ENCODE peak calls at places on chromosome 12, in nine cellular contexts. L is HL-60, X is stomach, E is endothelial cell of umbilical vein, V is fibroblast of mammary gland, F is left ventricle myocardium inferior, J is A549, N is breast epithelium, K is vagina. Q is an unnamed sample.

GRCh38 chr12:102869571-102869970 is 47.5 kb downstream of the PAH start:
- DNase-seq in L (no peak), X (no peak), E (no peak), V (no peak), F (no peak), J (no peak), N (no peak), K (no peak), Q (no peak)

GRCh38 chr12:47458273-47458672 is 247.6 kb downstream of the RPAP3 start:
- DNase-seq in L (no peak), X (no peak), E (no peak), V (no peak), F (no peak), J (peak; percentile 39), N (no peak), K (no peak), Q (no peak)

GRCh38 chr12:127381043-127381668 is 885.8 kb upstream of the TMEM132C start:
- DNase-seq in L (no peak), X (peak; percentile 60), E (no peak), V (peak; percentile 23), F (peak; percentile 16), J (peak; percentile 32), N (no peak), K (no peak), Q (no peak)

GRCh38 chr12:49953146-49953545 is 2.6 kb downstream of the AQP2 start:
- DNase-seq in L (no peak), X (no peak), E (no peak), V (no peak), F (no peak), J (no peak), N (no peak), K (no peak), Q (no peak)

GRCh38 chr12:724194-724855 is 28.1 kb upstream of the WNK1 start:
- DNase-seq in L (peak; percentile 18), X (no peak), E (no peak), V (no peak), F (no peak), J (peak; percentile 25), N (no peak), K (no peak), Q (no peak)

GRCh38 chr12:53791735-53792326 is 40.1 kb upstream of the CISTR start:
- DNase-seq in L (no peak), X (peak; percentile 26), E (no peak), V (peak; percentile 28), F (no peak), J (peak; percentile 42), N (no peak), K (no peak), Q (no peak)

GRCh38 chr12:102484017-102484731 is 3.8 kb upstream of the IGF1 start:
- DNase-seq in L (peak; percentile 70), X (peak; percentile 52), E (peak; percentile 65), V (peak; percentile 66), F (peak; percentile 38), J (peak; percentile 61), N (peak; percentile 38), K (no peak), Q (peak; percentile 38)

GRCh38 chr12:95591731-95592130 is 40.5 kb upstream of the USP44 start:
- DNase-seq in L (no peak), X (no peak), E (no peak), V (no peak), F (no peak), J (no peak), N (no peak), K (no peak), Q (no peak)

GRCh38 chr12:49821375-49822287 is 6.6 kb downstream of the NCKAP5L start:
- DNase-seq in L (no peak), X (no peak), E (no peak), V (no peak), F (no peak), J (no peak), N (no peak), K (no peak), Q (no peak)

GRCh38 chr12:52078276-52078675 is 1.2 kb upstream of the SMIM41 start:
- DNase-seq in L (no peak), X (no peak), E (no peak), V (no peak), F (no peak), J (no peak), N (no peak), K (no peak), Q (no peak)

GRCh38 chr12:30939234-30939633 is 12.7 kb downstream of the TSPAN11 start:
- DNase-seq in L (no peak), X (no peak), E (no peak), V (no peak), F (no peak), J (no peak), N (no peak), K (no peak), Q (peak; percentile 46)

GRCh38 chr12:53053223-53054111 is 3.6 kb downstream of the TNS2 start:
- DNase-seq in L (no peak), X (peak; percentile 84), E (peak; percentile 34), V (no peak), F (peak; percentile 55), J (peak; percentile 70), N (peak; percentile 81), K (no peak), Q (no peak)

GRCh38 chr12:77343291-77343690 is 277.9 kb upstream of the E2F7 start:
- DNase-seq in L (no peak), X (no peak), E (no peak), V (peak; percentile 75), F (no peak), J (no peak), N (no peak), K (no peak), Q (no peak)

GRCh38 chr12:19440019-19440858 is 947 bp downstream of the AEBP2 start:
- DNase-seq in L (no peak), X (peak; percentile 34), E (peak; percentile 69), V (peak; percentile 53), F (peak; percentile 45), J (peak; percentile 64), N (peak; percentile 39), K (no peak), Q (no peak)

GRCh38 chr12:113267621-113268020 is 46.4 kb downstream of the TPCN1 start:
- DNase-seq in L (no peak), X (no peak), E (no peak), V (no peak), F (no peak), J (no peak), N (no peak), K (no peak), Q (no peak)

GRCh38 chr12:93434305-93434704 is 7.4 kb downstream of the UBE2N start:
- DNase-seq in L (no peak), X (no peak), E (no peak), V (peak; percentile 14), F (no peak), J (no peak), N (no peak), K (no peak), Q (no peak)

GRCh38 chr12:69476276-69477017 is 6.3 kb downstream of the FRS2 start:
- DNase-seq in L (no peak), X (no peak), E (no peak), V (peak; percentile 50), F (no peak), J (no peak), N (no peak), K (no peak), Q (no peak)
- H3K4me3 ChIP-seq in L (no peak overlapping the region), X (no peak overlapping the region), E (no peak overlapping the region), V (no peak overlapping the region), F (peak overlapping the region; percentile 33), J (no peak overlapping the region), N (peak overlapping the region; percentile 7), K (no peak overlapping the region), Q (no peak overlapping the region)

DNA sequence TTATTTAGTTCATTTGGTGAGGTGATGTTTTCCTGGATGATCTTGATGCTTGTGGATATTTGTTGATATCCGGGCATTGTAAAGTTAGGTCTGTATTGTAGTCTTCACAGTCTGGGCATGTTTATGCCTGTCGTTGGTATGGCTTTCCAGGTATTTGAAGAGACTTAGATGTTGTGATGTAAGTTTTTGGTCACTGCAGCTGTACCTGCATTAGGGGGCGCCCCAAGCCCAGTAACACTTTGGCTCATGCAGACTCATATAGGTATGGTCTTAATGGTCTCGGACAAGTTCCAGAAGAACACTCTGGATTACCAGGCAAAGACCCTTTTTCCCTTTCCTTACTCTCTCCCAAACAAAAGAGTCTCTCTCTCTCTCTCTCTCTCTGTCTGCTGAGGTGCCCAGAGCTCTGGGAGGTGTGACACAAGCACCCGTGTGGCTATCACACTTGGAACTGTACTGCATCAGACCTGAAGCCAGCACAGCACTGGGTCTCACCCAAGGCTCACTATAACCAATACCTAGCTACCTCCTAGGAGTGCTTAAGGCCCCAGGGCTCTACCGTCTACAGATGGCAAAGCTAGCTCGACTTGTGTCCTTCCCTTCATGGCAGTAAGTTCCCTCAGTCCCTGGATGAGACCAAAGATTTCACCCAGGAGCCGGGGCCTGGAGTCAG is 425.8 kb upstream of the ATXN7L3B start:
- DNase-seq in L (no peak), X (no peak), E (no peak), V (peak; percentile 1), F (no peak), J (peak; percentile 51), N (no peak), K (no peak), Q (no peak)
- TF ChIP-seq CTCF in L (no peak), X (no peak), E (no peak), V (peak; percentile 18), F (peak; percentile 42), J (no peak), N (no peak), K (no peak), Q (peak; percentile 21)

DNA sequence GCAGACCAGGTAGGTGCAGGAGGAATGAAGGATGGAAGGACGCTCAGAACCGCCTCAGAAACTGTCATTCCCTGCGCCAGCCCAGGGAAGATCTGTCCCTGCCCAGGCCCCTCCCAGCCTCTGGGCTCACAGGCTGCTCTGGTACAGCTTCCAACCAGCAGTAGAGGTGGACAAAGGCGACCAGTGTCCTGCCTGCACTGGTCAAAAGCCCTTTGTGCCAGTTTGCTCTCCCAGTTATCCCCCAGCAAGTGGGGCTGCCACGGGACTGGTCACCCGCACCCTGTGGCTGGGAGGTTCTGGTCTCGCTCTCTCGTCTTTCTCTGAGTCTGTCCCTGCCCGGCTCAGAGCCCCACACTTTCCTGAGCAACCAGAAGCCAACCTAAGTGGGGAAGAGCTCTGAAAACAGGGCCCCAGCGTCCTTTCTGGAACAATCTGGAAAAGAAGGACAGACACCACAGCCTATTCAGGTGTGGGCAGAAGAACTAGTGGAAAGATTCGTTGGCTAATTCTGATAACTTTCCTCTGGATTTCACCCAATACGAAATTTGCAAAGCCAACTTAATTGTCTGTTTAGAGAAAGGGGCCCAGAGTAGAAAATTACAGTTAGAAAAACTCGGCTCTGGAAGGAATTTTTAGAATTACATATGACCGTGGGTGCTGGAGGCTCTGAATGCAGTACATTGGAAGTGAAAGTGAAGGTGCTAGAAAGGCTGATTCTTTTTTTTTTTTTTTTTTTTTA is 21.7 kb downstream of the SNRNP35 start:
- DNase-seq in L (no peak), X (no peak), E (peak; percentile 27), V (no peak), F (no peak), J (no peak), N (no peak), K (no peak), Q (no peak)
- H3K4me3 ChIP-seq in L (no peak overlapping the region), X (no peak overlapping the region), E (no peak overlapping the region), V (no peak overlapping the region), F (peak overlapping the region; percentile 35), J (no peak overlapping the region), N (no peak overlapping the region), K (no peak overlapping the region), Q (no peak overlapping the region)

DNA sequence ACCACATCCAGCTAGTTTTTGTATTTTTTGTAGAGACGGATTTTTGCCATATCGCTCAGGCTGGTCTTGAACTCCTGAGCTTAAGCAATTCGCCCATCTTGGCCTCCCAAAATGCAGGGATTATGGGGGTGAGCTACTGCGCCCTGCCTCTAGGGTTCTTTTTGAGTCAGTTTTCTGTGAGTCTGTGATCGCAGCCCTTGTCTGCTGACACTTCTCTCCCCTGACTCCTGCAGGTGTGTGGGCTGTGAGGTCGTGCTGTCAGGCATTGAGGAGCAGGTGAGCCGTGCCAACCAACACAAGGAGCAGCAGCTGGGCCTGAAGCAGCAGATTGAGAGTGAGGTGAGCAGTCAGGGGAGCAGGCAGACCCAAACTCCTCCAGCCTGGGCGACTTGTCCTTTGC is 6.3 kb downstream of the COPS7A start:
- DNase-seq in L (no peak), X (no peak), E (no peak), V (no peak), F (no peak), J (no peak), N (no peak), K (no peak), Q (no peak)
- TF ChIP-seq CTCF in L (no peak), X (no peak), E (no peak), V (no peak), F (no peak), J (no peak), N (no peak), K (no peak), Q (no peak)

Q was measured in astrocyte of the cerebellum.